ENCODE peak calls at places on chromosomes 16 and 17, in nine cellular contexts. J is HCT116, C is stomach, Z is Panc1, Q is suprapubic skin, B is breast epithelium, V is transverse colon, P is GM12878, I is H1. L is an unnamed sample.

GRCh38 chr16:74695450-74696422 is 4.9 kb downstream of the MLKL start:
- DNase-seq in J (peak; percentile 88), C (peak; percentile 80), Z (peak; percentile 79), Q (peak; percentile 84), B (peak; percentile 61), V (peak; percentile 81), P (peak; percentile 72), I (peak; percentile 80), L (peak; percentile 87)

GRCh38 chr16:85335584-85336492 is 223.6 kb upstream of the CIBAR2 start:
- DNase-seq in J (no peak), C (no peak), Z (no peak), Q (no peak), B (no peak), V (peak; percentile 66), P (no peak), I (no peak), L (no peak)

GRCh38 chr17:71735893-71736292 is 384.9 kb upstream of the SOX9 start:
- DNase-seq in J (no peak), C (no peak), Z (no peak), Q (no peak), B (no peak), V (no peak), P (no peak), I (no peak), L (no peak)

GRCh38 chr17:41863074-41863843 is 2.0 kb downstream of the KLHL11 start:
- DNase-seq in J (no peak), C (no peak), Z (no peak), Q (no peak), B (no peak), V (no peak), P (no peak), I (no peak), L (no peak)

GRCh38 chr17:48439875-48440505 is 10.0 kb upstream of the SKAP1 start:
- DNase-seq in J (no peak), C (peak; percentile 28), Z (no peak), Q (no peak), B (no peak), V (no peak), P (no peak), I (no peak), L (no peak)

GRCh38 chr16:68319185-68319908 is 8.5 kb downstream of the PRMT7 start:
- DNase-seq in J (no peak), C (no peak), Z (no peak), Q (no peak), B (no peak), V (no peak), P (no peak), I (no peak), L (no peak)

GRCh38 chr16:48384305-48384981 is 770 bp downstream of the SIAH1 start:
- DNase-seq in J (no peak), C (peak; percentile 59), Z (no peak), Q (no peak), B (peak; percentile 55), V (peak; percentile 66), P (no peak), I (peak; percentile 67), L (peak; percentile 91)

GRCh38 chr17:39926588-39927100 is 757 bp downstream of the ORMDL3 start:
- DNase-seq in J (no peak), C (peak; percentile 55), Z (no peak), Q (no peak), B (no peak), V (peak; percentile 60), P (no peak), I (no peak), L (peak; percentile 89)

GRCh38 chr17:12619444-12620199 is 46.1 kb upstream of the MYOCD start:
- DNase-seq in J (no peak), C (no peak), Z (no peak), Q (no peak), B (no peak), V (no peak), P (no peak), I (no peak), L (no peak)

GRCh38 chr16:72099377-72099818 is 5.8 kb downstream of the DHX38 start:
- DNase-seq in J (peak; percentile 40), C (peak; percentile 41), Z (no peak), Q (no peak), B (no peak), V (peak; percentile 27), P (peak; percentile 13), I (peak; percentile 77), L (no peak)

GRCh38 chr16:86911311-86911999 is 333.1 kb downstream of the FOXL1 start:
- DNase-seq in J (no peak), C (no peak), Z (no peak), Q (no peak), B (no peak), V (no peak), P (no peak), I (no peak), L (peak; percentile 24)

GRCh38 chr16:86909359-86910145 is 331.2 kb downstream of the FOXL1 start:
- DNase-seq in J (no peak), C (no peak), Z (no peak), Q (no peak), B (no peak), V (no peak), P (no peak), I (no peak), L (peak; percentile 65)

GRCh38 chr16:86913886-86914285 is 335.5 kb downstream of the FOXL1 start:
- DNase-seq in J (no peak), C (no peak), Z (no peak), Q (no peak), B (no peak), V (no peak), P (no peak), I (no peak), L (no peak)

GRCh38 chr16:86910821-86911220 is 332.5 kb downstream of the FOXL1 start:
- DNase-seq in J (no peak), C (no peak), Z (no peak), Q (no peak), B (no peak), V (no peak), P (no peak), I (no peak), L (no peak)

DNA sequence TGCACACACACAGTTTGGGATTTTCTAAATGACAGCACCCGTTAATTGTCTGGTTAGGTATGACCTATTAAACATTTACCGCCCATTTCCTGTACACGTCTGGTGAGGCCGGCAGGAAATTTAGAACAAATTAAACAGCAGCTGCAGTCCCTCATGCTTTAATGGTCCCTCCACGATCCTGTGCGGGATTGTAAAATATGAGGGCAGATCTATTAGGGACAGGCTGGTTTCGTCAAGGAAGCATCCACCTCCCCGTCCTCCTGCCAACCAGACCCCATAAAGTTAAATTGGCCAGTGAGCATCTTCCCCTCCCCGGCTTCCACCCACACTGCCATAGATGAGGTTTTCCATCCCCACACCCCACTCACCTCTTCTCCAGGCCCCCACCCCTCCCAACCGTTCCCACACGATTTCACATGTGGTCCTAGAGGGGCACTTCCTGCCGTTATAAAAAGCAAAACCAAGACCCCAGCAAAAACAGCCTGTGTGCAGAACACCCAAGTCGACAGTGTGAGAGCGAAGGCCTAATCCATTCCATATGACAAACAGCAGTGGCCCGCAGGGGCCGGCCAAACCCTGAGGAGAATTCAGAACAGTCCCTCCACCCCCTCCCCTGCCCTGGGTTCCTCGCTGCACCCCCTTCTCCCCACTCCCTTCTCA is 331.9 kb downstream of the FOXL1 start:
- DNase-seq in J (no peak), C (no peak), Z (no peak), Q (no peak), B (no peak), V (no peak), P (no peak), I (no peak), L (peak; percentile 12)
- TF ChIP-seq POLR2AphosphoS5 in J (no peak), C (no peak), Z (no peak), Q (no peak), B (no peak), V (no peak), P (no peak), I (no peak), L (no peak)

GRCh38 chr17:68512967-68513474 is 791 bp downstream of the PRKAR1A start:
- DNase-seq in J (no peak), C (no peak), Z (no peak), Q (peak; percentile 73), B (no peak), V (peak; percentile 24), P (no peak), I (no peak), L (no peak)
- H3K4me3 ChIP-seq in J (peak overlapping the region; percentile 85), C (peak overlapping the region; percentile 98), Z (peak overlapping the region; percentile 97), Q (peak overlapping the region; percentile 95), B (peak overlapping the region; percentile 84), V (peak overlapping the region; percentile 96), P (peak overlapping the region; percentile 88), I (peak overlapping the region; percentile 85), L (peak overlapping the region; percentile 92)

DNA sequence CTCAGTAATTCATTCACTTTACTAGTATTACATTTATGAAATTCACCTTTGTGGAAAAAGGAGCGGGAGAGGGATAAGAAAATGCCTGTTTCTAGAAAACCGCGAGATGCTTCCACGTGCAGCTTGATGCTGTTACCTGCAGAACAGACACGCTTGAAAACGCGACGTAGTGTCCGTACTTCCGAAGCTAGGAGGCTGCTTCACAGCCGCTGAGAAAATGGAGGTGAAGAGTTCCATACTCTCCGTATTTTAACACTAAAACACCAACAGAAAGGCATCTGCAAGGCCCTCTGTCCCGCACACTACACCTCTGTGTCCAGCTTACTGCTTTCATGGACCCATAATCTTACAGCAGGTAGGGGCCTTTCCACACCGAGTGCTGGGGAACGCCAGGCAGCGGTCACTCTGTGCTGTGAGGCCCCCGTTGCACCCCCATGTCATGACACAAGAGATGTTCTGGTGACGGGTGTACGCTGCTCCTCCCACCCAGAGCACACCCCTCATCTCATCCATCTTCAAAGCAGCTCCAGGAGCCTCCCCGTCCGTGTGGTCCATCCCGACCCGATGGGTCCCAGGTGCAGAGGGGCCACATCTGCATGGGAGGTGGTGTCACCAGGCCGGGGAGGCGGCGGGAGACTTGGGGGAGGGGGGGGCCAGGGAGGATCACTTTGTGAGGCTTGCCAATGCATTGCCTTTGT is 40.4 kb downstream of the USP22 start:
- DNase-seq in J (no peak), C (no peak), Z (no peak), Q (no peak), B (no peak), V (no peak), P (no peak), I (no peak), L (peak; percentile 58)
- H3K4me1 ChIP-seq in J (no peaks in the 10 kb centered on the region), C (peaks cover 65% of the 10 kb centered on the region), Z (peaks cover 5% of the 10 kb centered on the region), Q (peaks cover 16% of the 10 kb centered on the region), B (no peaks in the 10 kb centered on the region), V (peaks cover 17% of the 10 kb centered on the region), P (no peaks in the 10 kb centered on the region), I (no peaks in the 10 kb centered on the region), L (peaks cover 84% of the 10 kb centered on the region)

GRCh38 chr17:63701477-63702222 is 1.7 kb upstream of the LIMD2 start:
- DNase-seq in J (no peak), C (peak; percentile 41), Z (no peak), Q (no peak), B (no peak), V (peak; percentile 49), P (no peak), I (no peak), L (peak; percentile 93)

GRCh38 chr17:63699638-63700527 is at the start of gene LIMD2:
- DNase-seq in J (no peak), C (peak; percentile 66), Z (no peak), Q (peak; percentile 76), B (no peak), V (peak; percentile 70), P (no peak), I (peak; percentile 82), L (peak; percentile 97)

GRCh38 chr17:63702223-63702577 is 2.3 kb upstream of the LIMD2 start:
- DNase-seq in J (no peak), C (peak; percentile 32), Z (no peak), Q (no peak), B (no peak), V (peak; percentile 56), P (no peak), I (no peak), L (peak; percentile 94)

GRCh38 chr17:63698886-63699637 is 863 bp downstream of the LIMD2 start:
- DNase-seq in J (no peak), C (peak; percentile 64), Z (no peak), Q (peak; percentile 78), B (no peak), V (peak; percentile 75), P (peak; percentile 59), I (peak; percentile 68), L (peak; percentile 98)

GRCh38 chr17:63700528-63701441 is 860 bp upstream of the LIMD2 start:
- DNase-seq in J (no peak), C (peak; percentile 27), Z (no peak), Q (peak; percentile 74), B (no peak), V (peak; percentile 37), P (no peak), I (peak; percentile 72), L (peak; percentile 93)
- TF ChIP-seq POLR2AphosphoS5 in J (no peak), C (peak; percentile 47), Z (no peak), Q (no peak), B (peak; percentile 47), V (peak; percentile 45), P (peak; percentile 51), I (peak; percentile 44), L (peak; percentile 53)

L was measured in spleen.